ENCODE peak calls at places on chromosomes 6 and 20, in eight cellular contexts. W, O, K, R, I, U, Y and J are unnamed samples.

GRCh38 chr20:20031790-20032189 is 14.6 kb downstream of the NAA20 start:
- DNase-seq in W (no peak), O (no peak), K (no peak), R (no peak), I (no peak), U (no peak), Y (no peak), J (no peak)

GRCh38 chr20:11168026-11168425 is 494.2 kb upstream of the JAG1 start:
- DNase-seq in W (peak; percentile 60), O (no peak), K (peak; percentile 35), R (no peak), I (no peak), U (no peak), Y (no peak), J (no peak)

GRCh38 chr6:157530126-157530525 is 149.1 kb downstream of the ZDHHC14 start:
- DNase-seq in W (no peak), O (no peak), K (peak; percentile 30), R (no peak), I (no peak), U (no peak), Y (no peak), J (no peak)

GRCh38 chr20:62120990-62121775 is 1.1 kb upstream of the LSM14B start:
- DNase-seq in W (peak; percentile 86), O (no peak), K (peak; percentile 67), R (no peak), I (peak; percentile 49), U (peak; percentile 78), Y (no peak), J (no peak)

GRCh38 chr20:34549291-34549928 is 9.1 kb upstream of the MAP1LC3A start:
- DNase-seq in W (peak; percentile 39), O (no peak), K (peak; percentile 31), R (no peak), I (no peak), U (peak; percentile 51), Y (no peak), J (peak; percentile 34)

GRCh38 chr20:50517817-50518154 is 7.6 kb downstream of the PTPN1 start:
- DNase-seq in W (no peak), O (no peak), K (no peak), R (no peak), I (no peak), U (no peak), Y (no peak), J (no peak)

GRCh38 chr6:6495851-6496250 is 92.7 kb upstream of the LY86 start:
- DNase-seq in W (peak; percentile 18), O (no peak), K (no peak), R (no peak), I (no peak), U (no peak), Y (no peak), J (no peak)

GRCh38 chr20:44247676-44248419 is 740 bp downstream of the GDAP1L1 start:
- DNase-seq in W (peak; percentile 46), O (peak; percentile 12), K (peak; percentile 32), R (peak; percentile 24), I (no peak), U (no peak), Y (peak; percentile 7), J (no peak)

GRCh38 chr6:142384455-142385332 is 82.9 kb downstream of the ADGRG6 start:
- DNase-seq in W (peak; percentile 81), O (peak; percentile 25), K (no peak), R (no peak), I (no peak), U (no peak), Y (no peak), J (no peak)

GRCh38 chr20:51930775-51931174 is 128.5 kb upstream of the SALL4 start:
- DNase-seq in W (peak; percentile 77), O (peak; percentile 78), K (peak; percentile 91), R (no peak), I (peak; percentile 48), U (no peak), Y (peak; percentile 88), J (peak; percentile 42)

GRCh38 chr6:158909938-158910337 is 90.1 kb downstream of the RSPH3 start:
- DNase-seq in W (no peak), O (peak; percentile 32), K (no peak), R (no peak), I (no peak), U (no peak), Y (no peak), J (no peak)
- H3K4me3 ChIP-seq in W (no peak overlapping the region), O (no peak overlapping the region), K (no peak overlapping the region), R (no peak overlapping the region), I (no peak overlapping the region), U (no peak overlapping the region), Y (no peak overlapping the region), J (no peak overlapping the region)

DNA sequence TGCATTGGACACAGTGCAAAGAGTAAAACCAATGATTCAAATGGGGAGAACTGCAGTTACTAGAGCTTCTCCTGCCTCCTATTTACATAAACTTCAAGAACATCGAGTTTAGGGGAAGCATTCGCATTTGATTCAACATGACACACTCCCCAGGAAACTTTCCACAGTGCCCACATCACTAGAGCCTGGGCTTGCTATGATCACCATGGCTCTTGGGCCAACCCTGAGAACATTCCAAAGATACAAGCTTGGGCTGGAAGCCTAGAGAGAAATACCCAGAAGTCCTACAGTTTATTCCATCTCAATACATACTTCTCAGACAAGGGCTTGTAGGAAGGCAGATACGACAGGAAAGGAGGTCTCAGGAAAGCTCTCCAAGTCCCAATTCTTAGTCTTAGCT is 337.9 kb downstream of the CD83 start:
- DNase-seq in W (no peak), O (no peak), K (no peak), R (no peak), I (no peak), U (no peak), Y (no peak), J (no peak)
- H3K4me3 ChIP-seq in W (no peak overlapping the region), O (no peak overlapping the region), K (no peak overlapping the region), R (no peak overlapping the region), I (no peak overlapping the region), U (no peak overlapping the region), Y (no peak overlapping the region), J (no peak overlapping the region)

DNA sequence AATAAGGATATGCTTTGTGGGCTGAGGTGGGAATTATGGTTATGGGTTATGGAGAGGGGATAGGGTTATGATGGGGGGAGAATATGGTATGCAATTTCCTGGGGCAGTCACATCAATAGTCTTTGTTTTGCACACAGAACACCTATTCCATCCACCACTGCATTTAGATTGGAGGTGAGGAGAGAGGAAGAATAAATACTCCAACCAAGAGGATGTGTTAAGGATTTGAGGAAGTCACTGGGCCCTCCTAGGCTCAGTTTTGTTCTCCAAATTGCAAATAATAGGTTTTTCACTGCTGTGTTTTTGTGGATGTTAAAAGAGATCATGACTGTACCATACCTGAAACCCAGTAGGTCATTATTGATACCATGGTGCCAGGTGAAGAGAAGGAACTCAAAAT is 29.5 kb upstream of the SIRPG start:
- DNase-seq in W (no peak), O (no peak), K (no peak), R (no peak), I (no peak), U (no peak), Y (no peak), J (no peak)
- H3K4me3 ChIP-seq in W (no peak overlapping the region), O (no peak overlapping the region), K (no peak overlapping the region), R (no peak overlapping the region), I (no peak overlapping the region), U (no peak overlapping the region), Y (no peak overlapping the region), J (no peak overlapping the region)

DNA sequence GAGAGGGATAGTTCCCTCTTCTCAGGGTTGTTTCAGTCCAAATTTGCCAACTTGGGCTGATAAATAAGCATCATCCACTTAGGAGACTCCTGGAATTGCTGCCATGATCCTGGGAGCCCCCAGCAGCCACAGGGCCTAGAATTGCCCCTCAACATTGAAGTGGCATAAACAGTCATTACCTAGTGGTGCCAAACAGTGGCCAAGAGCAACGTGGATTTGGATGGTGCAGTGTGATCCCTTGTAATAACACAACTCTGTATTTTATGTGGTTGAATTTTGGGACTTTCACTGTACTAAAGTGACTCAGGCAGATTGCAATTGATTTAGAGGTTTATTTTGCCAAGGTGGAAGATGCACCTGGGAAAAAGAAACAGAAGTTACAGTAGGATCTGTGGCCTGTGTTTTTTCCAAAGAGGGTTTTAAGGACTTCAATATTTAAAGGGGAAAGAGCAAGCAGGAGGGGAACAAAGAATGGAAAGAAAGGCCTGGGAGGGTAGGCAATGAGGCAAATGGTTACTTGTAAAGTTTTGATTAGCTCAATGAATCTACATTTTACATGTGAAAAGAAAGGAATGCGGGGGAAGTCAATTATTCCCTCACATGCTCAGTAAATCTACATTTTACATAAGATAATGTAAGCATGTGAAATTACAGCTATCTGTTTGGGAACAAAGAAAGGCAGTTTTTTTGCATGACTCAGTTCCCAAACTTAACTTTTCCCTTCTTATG is 168.0 kb upstream of the NOX3 start:
- DNase-seq in W (no peak), O (no peak), K (no peak), R (no peak), I (no peak), U (no peak), Y (no peak), J (no peak)
- H3K4me3 ChIP-seq in W (no peak overlapping the region), O (no peak overlapping the region), K (no peak overlapping the region), R (no peak overlapping the region), I (no peak overlapping the region), U (no peak overlapping the region), Y (no peak overlapping the region), J (no peak overlapping the region)

GRCh38 chr20:38673261-38673660 is 51.0 kb upstream of the SLC32A1 start:
- DNase-seq in W (no peak), O (no peak), K (no peak), R (no peak), I (no peak), U (no peak), Y (no peak), J (no peak)
- H3K4me3 ChIP-seq in W (peak overlapping the region; percentile 78), O (no peak overlapping the region), K (peak overlapping the region; percentile 64), R (peak overlapping the region; percentile 65), I (peak overlapping the region; percentile 61), U (no peak overlapping the region), Y (no peak overlapping the region), J (no peak overlapping the region)

DNA sequence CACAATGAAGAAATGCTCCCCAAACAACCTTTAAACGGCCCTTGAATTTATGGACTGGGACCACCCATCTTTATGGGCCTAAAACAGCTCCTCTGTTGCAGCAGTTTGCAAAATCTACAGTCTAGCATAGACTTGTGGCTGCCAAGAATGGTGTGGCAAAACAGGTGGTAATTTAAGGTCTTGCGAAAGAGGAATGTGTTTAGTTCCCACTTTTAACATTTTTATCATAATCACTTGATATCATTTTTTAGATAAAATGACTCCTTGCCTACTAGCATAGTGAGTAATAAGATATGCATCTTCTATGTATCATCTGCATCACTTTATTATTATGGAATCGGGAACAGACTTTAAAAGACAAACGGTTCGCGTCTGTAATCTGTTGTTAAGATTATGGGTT is 159.4 kb upstream of the C6orf118 start:
- DNase-seq in W (no peak), O (no peak), K (peak; percentile 14), R (no peak), I (no peak), U (no peak), Y (peak; percentile 12), J (no peak)
- H3K4me3 ChIP-seq in W (no peak overlapping the region), O (no peak overlapping the region), K (no peak overlapping the region), R (no peak overlapping the region), I (no peak overlapping the region), U (no peak overlapping the region), Y (no peak overlapping the region), J (no peak overlapping the region)

DNA sequence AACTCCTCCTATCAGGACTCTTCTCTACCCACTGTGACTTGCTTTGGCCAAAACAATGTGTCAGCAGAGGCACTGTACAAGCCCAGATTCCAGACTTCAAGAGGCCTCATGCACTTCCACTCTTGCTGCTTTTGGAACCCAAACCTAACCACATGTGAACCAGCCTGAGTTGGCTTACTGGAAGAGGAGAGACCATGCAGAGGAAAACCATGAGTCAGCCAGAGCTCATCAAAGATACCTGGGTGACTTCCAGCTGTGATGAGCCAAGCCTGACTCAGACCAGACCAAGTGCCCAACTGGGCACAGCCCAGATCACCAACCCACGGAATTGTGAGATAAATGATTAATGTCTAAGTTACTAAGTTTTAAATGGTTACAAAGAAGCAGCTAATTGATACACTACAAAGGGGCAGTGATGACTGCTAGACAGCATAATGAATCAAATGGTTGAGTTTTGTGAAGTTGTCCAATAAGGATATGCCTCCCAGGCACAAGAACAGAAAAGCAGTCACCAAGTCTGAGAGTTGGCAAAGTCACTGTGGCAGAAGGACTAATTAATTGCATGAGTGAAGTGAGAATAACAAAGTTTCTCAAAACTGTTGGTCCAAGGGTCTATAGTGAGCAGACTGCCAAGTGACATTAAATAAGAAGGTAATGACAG is 16.1 kb upstream of the BEND6 start:
- DNase-seq in W (peak; percentile 100), O (peak; percentile 99), K (peak; percentile 96), R (no peak), I (no peak), U (no peak), Y (peak; percentile 95), J (peak; percentile 98)
- H3K4me3 ChIP-seq in W (peak overlapping the region; percentile 57), O (no peak overlapping the region), K (no peak overlapping the region), R (no peak overlapping the region), I (no peak overlapping the region), U (no peak overlapping the region), Y (no peak overlapping the region), J (no peak overlapping the region)